ENCODE peak calls at places on chromosomes 7 and 10, in nine cellular contexts. T is aorta, M is psoas muscle, K is neural progenitor cell, A is uterus, U is A549, R is heart left ventricle, Z is transverse colon, G is neuronal stem cell. H is an unnamed sample.

GRCh38 chr10:6492896-6493295 is 87.2 kb downstream of the PRKCQ start:
- DNase-seq in Z (no peak), K (no peak), R (no peak), T (no peak), A (no peak), G (no peak), U (no peak), M (no peak), H (no peak)

GRCh38 chr7:131109011-131109756 is 218.5 kb upstream of the MKLN1 start:
- DNase-seq in R (no peak), M (no peak), Z (no peak), K (no peak), A (no peak), U (no peak), G (no peak), T (no peak), H (no peak)

GRCh38 chr10:119807960-119808697 is 64.5 kb downstream of the MCMBP start:
- DNase-seq in Z (no peak), A (no peak), M (no peak), T (no peak), G (no peak), R (no peak), U (no peak), K (no peak), H (no peak)

GRCh38 chr10:35765039-35765662 is 123.1 kb upstream of the FZD8 start:
- DNase-seq in A (no peak), U (no peak), R (peak; percentile 27), Z (peak; percentile 25), T (no peak), K (no peak), M (no peak), G (no peak), H (no peak)

GRCh38 chr10:92381543-92381954 is 90.6 kb downstream of the MARCHF5 start:
- DNase-seq in Z (no peak), G (no peak), A (no peak), K (no peak), R (no peak), U (no peak), M (no peak), T (no peak), H (no peak)

GRCh38 chr10:97916586-97916985 is 66.9 kb downstream of the GOLGA7B start:
- DNase-seq in T (no peak), Z (no peak), K (no peak), U (no peak), R (peak; percentile 51), G (no peak), A (no peak), M (no peak), H (no peak)

GRCh38 chr7:55425141-55425752 is 60.1 kb downstream of the LANCL2 start:
- DNase-seq in T (no peak), R (no peak), G (no peak), U (no peak), A (no peak), K (no peak), Z (no peak), M (no peak), H (no peak)

GRCh38 chr7:70325509-70326101 is 727.3 kb downstream of the AUTS2 start:
- DNase-seq in M (no peak), G (no peak), U (peak; percentile 13), T (no peak), R (peak; percentile 24), A (no peak), K (no peak), Z (no peak), H (no peak)

GRCh38 chr10:14873090-14873760 is 5.4 kb upstream of the SUV39H2 start:
- DNase-seq in R (no peak), U (no peak), M (no peak), G (no peak), T (no peak), Z (no peak), A (no peak), K (no peak), H (no peak)

GRCh38 chr7:116316838-116317612 is 106.7 kb downstream of the TES start:
- DNase-seq in R (peak; percentile 48), K (peak; percentile 54), M (no peak), T (peak; percentile 76), G (peak; percentile 12), A (peak; percentile 74), Z (no peak), U (peak; percentile 98), H (no peak)

GRCh38 chr10:33133557-33133956 is 175.5 kb upstream of the ITGB1 start:
- DNase-seq in K (no peak), Z (no peak), R (no peak), G (no peak), U (no peak), A (no peak), T (no peak), M (no peak), H (no peak)

GRCh38 chr10:97163646-97164535 is 21.9 kb downstream of the SLIT1 start:
- DNase-seq in R (no peak), G (no peak), T (no peak), Z (no peak), K (peak; percentile 35), U (no peak), M (no peak), A (no peak), H (no peak)

GRCh38 chr7:73449422-73449821 is 15.8 kb downstream of the FZD9 start:
- DNase-seq in T (no peak), K (no peak), A (no peak), M (no peak), Z (no peak), R (no peak), G (no peak), U (no peak), H (no peak)

GRCh38 chr7:9507281-9507680 is 1073.9 kb downstream of the NXPH1 start:
- DNase-seq in M (no peak), K (peak; percentile 29), U (no peak), R (no peak), Z (no peak), T (no peak), A (no peak), G (no peak), H (no peak)

DNA sequence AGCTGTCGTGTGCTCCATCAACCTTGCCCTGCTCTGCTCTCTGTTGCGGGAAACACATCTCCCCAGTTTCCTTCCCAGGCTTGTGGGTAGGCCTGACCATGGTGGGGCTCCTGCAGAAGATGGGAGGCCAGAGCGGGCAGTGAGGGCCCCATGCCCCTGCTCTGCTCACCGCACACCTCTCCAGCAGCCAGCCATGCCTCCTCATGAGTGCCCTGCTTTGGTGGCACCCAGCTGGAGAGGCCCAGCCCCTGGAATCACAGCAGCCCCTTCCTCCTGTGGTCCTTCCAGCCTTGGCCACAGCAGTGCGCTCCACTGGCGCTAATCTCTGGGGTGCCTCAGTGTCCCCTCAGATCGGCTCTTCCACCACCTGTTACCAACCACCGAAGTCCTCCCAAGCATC is 4.2 kb upstream of the OPN4 start:
- DNase-seq in U (no peak), T (peak; percentile 43), M (no peak), Z (no peak), G (no peak), A (no peak), K (no peak), R (no peak), H (no peak)
- H3K4me1 ChIP-seq in U (peaks cover 28% of the 10 kb centered on the region), T (no peaks in the 10 kb centered on the region), M (peaks cover 19% of the 10 kb centered on the region), Z (peaks cover 15% of the 10 kb centered on the region), G (no peaks in the 10 kb centered on the region), A (no peaks in the 10 kb centered on the region), K (peaks cover 10% of the 10 kb centered on the region), R (peaks cover 44% of the 10 kb centered on the region), H (no peaks in the 10 kb centered on the region)

GRCh38 chr10:72329290-72330058 is 25.2 kb downstream of the DNAJB12 start:
- DNase-seq in K (peak; percentile 40), A (no peak), R (peak; percentile 51), Z (no peak), G (no peak), M (no peak), U (no peak), T (no peak), H (no peak)

GRCh38 chr10:72328045-72328828 is 26.5 kb downstream of the DNAJB12 start:
- DNase-seq in Z (peak; percentile 72), K (peak; percentile 82), M (peak; percentile 84), G (no peak), U (peak; percentile 85), T (no peak), A (peak; percentile 67), R (peak; percentile 84), H (no peak)

GRCh38 chr10:72330059-72330426 is 24.7 kb downstream of the DNAJB12 start:
- DNase-seq in T (no peak), G (no peak), R (no peak), Z (no peak), U (no peak), K (no peak), A (no peak), M (no peak), H (no peak)

GRCh38 chr10:72331575-72332422 is 22.9 kb downstream of the DNAJB12 start:
- DNase-seq in T (peak; percentile 93), M (peak; percentile 91), Z (peak; percentile 86), R (peak; percentile 90), U (peak; percentile 64), K (peak; percentile 94), G (peak; percentile 80), A (peak; percentile 63), H (peak; percentile 86)

GRCh38 chr10:72328829-72329204 is 25.9 kb downstream of the DNAJB12 start:
- DNase-seq in Z (no peak), A (no peak), T (no peak), K (no peak), U (no peak), M (no peak), G (no peak), R (no peak), H (no peak)
- H3K4me1 ChIP-seq in Z (peaks cover 61% of the 10 kb centered on the region), A (peaks cover 5% of the 10 kb centered on the region), T (no peaks in the 10 kb centered on the region), K (peaks cover 59% of the 10 kb centered on the region), U (peaks cover 72% of the 10 kb centered on the region), M (peaks cover 54% of the 10 kb centered on the region), G (peaks cover 49% of the 10 kb centered on the region), R (peaks cover 70% of the 10 kb centered on the region), H (peaks cover 75% of the 10 kb centered on the region)

DNA sequence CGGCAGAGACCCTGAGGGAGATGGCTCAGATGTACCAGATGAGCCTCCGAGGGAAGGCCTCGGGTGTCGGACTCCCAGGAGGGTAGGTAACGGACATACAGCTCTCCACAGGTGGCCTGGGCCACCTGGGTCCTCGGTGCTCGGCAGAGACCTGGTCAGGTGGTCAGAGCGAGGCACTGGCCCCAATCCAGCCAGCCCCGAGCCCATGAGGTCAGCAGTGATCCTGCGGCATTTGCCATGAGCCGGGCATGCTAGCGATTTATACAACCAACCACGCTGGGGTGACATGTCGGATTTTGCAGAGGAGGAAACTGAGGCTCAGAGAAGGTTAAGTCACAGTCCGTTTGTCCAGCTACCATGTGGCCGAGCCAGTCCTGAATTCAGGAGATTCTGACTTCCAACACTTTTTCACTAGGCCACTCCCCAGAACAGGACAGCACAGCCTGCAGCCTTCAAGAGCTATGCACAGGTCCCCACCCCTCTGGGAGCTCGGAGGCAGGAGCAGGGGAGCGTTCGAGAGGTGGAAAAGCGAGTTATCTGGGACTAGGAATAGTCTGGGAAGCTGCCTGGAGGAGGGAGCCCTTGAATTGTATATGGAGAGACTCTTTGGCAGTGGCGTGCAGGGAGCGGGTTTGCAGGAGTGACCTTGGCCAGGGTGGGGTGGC is 13.5 kb downstream of the LDB3 start:
- DNase-seq in K (no peak), T (no peak), G (no peak), M (no peak), A (no peak), R (no peak), Z (no peak), U (no peak), H (no peak)
- H3K4me1 ChIP-seq in K (peaks cover 17% of the 10 kb centered on the region), T (no peaks in the 10 kb centered on the region), G (peaks cover 18% of the 10 kb centered on the region), M (peaks cover 97% of the 10 kb centered on the region), A (no peaks in the 10 kb centered on the region), R (peaks cover 81% of the 10 kb centered on the region), Z (peaks cover 31% of the 10 kb centered on the region), U (no peaks in the 10 kb centered on the region), H (no peaks in the 10 kb centered on the region)

DNA sequence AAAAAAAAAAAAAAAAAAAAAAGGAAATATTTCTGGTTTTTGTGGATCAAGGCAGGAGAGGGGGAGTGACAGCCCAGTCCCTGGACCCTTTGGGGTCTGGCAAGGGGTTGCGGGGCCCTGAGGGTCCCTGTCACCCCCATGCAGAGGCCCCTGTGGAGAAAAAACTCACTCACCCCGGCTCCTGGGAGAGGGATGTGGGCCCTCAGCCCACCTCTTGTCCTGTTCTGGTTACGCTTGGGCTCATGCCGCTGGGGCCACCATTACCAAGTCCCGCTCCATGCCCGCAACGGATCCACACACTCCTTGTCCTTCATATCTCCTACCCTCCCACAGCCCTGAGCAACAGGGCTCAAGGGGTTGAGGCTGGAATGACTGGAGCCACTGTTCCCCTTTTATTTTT is 1.0 kb upstream of the TMEM184A start:
- DNase-seq in R (no peak), A (no peak), Z (no peak), M (peak; percentile 39), T (no peak), K (no peak), U (no peak), G (no peak), H (no peak)
- H3K4me1 ChIP-seq in R (peaks cover 25% of the 10 kb centered on the region), A (no peaks in the 10 kb centered on the region), Z (peaks cover 49% of the 10 kb centered on the region), M (peaks cover 13% of the 10 kb centered on the region), T (no peaks in the 10 kb centered on the region), K (peaks cover 5% of the 10 kb centered on the region), U (peaks cover 46% of the 10 kb centered on the region), G (peaks cover 14% of the 10 kb centered on the region), H (peaks cover 6% of the 10 kb centered on the region)